ENCODE peak calls at places on chromosomes 4 and X, in ten cellular contexts. R is NCI-H510A treated with DMSO at 0.1 percent for 48 hours; Z is AG20443; V is activated B cell treated with CpG ODN at 0.5 μM for 24 hours; D is activated naive CD4-positive, alpha-beta T cell; X is pancreas; F is EL; Q is AG09309; C is psoas muscle; E is stimulated activated CD4-positive, alpha-beta T cell treated with anti-CD3 and anti-CD28 coated beads, Interleukin-4, amount 100 ng/mL, for 1 hour. W is an unnamed sample.

GRCh38 chr4:38730830-38731646 is 51.8 kb downstream of the TLR10 start:
- DNase-seq in R (peak), D (peak), X (peak), F (peak), V (peak), Q (peak), Z (peak), C (peak), E (peak), W (peak)

GRCh38 chr4:149498246-149498645 is 317.4 kb downstream of the IQCM start:
- DNase-seq in F (no peak), C (no peak), E (no peak), Q (no peak), R (no peak), X (no peak), Z (no peak), V (no peak), D (no peak), W (no peak)

GRCh38 chrX:124280294-124280902 is 52.1 kb upstream of the TEX13D start:
- DNase-seq in V (no peak), F (peak), C (no peak), Q (no peak), D (no peak), R (no peak), E (no peak), X (no peak), Z (peak), W (peak)

GRCh38 chr4:95758001-95758400 is 81.9 kb upstream of the PDHA2 start:
- DNase-seq in Q (no peak), D (no peak), C (no peak), R (no peak), X (no peak), F (no peak), Z (no peak), V (no peak), E (no peak), W (no peak)

GRCh38 chrX:115413246-115413878 is 123.8 kb downstream of the LUZP4 start:
- DNase-seq in C (no peak), E (no peak), Q (no peak), F (peak), D (no peak), Z (no peak), R (no peak), X (no peak), V (no peak), W (peak)

GRCh38 chrX:47143894-47144625 is 442 bp downstream of the NDUFB11 start:
- DNase-seq in X (peak), D (no peak), F (peak), Q (no peak), E (no peak), R (no peak), C (peak), Z (peak), V (no peak), W (no peak)

GRCh38 chrX:109859673-109860072 is 126.6 kb upstream of the ACSL4 start:
- DNase-seq in Q (no peak), V (no peak), R (no peak), C (no peak), Z (no peak), F (no peak), E (no peak), X (no peak), D (no peak), W (no peak)

GRCh38 chr4:25810016-25810415 is 52.8 kb downstream of the SEL1L3 start:
- DNase-seq in Q (no peak), R (no peak), E (no peak), D (no peak), V (no peak), F (no peak), Z (no peak), C (no peak), X (no peak), W (no peak)

GRCh38 chrX:10117864-10118377 is 38.9 kb upstream of the CLCN4 start:
- DNase-seq in R (no peak), F (no peak), X (no peak), V (no peak), D (no peak), Q (no peak), Z (no peak), C (no peak), E (no peak), W (no peak)